ENCODE peak calls at places on chromosomes 16 and 17, in ten cellular contexts. P is body of pancreas, J is gastrocnemius medialis, H is HCT116, X is A549, Z is transverse colon, R is IMR-90, A is NB4, S is lower leg skin, Q is breast epithelium. Y is an unnamed sample.

GRCh38 chr16:15644306-15644961 is 1.5 kb upstream of the MARF1 start:
- DNase-seq in X (no peak), Z (peak; percentile 38), R (no peak), S (no peak), H (peak; percentile 62), P (no peak), A (no peak), J (no peak), Q (no peak), Y (no peak)

GRCh38 chr17:62704381-62704971 is 77.0 kb downstream of the MRC2 start:
- DNase-seq in P (peak; percentile 43), X (peak; percentile 38), J (no peak), Q (no peak), R (peak; percentile 35), H (no peak), A (peak; percentile 59), S (peak; percentile 94), Z (peak; percentile 55), Y (no peak)

GRCh38 chr17:55660171-55660886 is 62.3 kb downstream of the TMEM100 start:
- DNase-seq in S (no peak), J (no peak), H (no peak), Q (no peak), X (no peak), A (peak; percentile 75), R (no peak), Z (no peak), P (no peak), Y (no peak)

GRCh38 chr16:53159781-53160436 is 105.1 kb downstream of the CHD9 start:
- DNase-seq in P (no peak), J (no peak), A (peak; percentile 77), Q (no peak), X (peak; percentile 46), S (no peak), H (peak; percentile 26), Z (no peak), R (peak; percentile 62), Y (no peak)

GRCh38 chr17:1231456-1231855 is 38.8 kb upstream of the BHLHA9 start:
- DNase-seq in J (peak; percentile 24), S (peak; percentile 94), P (no peak), R (no peak), Z (peak; percentile 76), H (no peak), X (no peak), Q (no peak), A (peak; percentile 75), Y (peak; percentile 44)

GRCh38 chr16:13039526-13039925 is 138.1 kb downstream of the SHISA9 start:
- DNase-seq in Q (no peak), R (no peak), X (no peak), H (no peak), S (no peak), A (no peak), J (no peak), Z (no peak), P (no peak), Y (no peak)

GRCh38 chr17:78407387-78407990 is 29.0 kb downstream of the PGS1 start:
- DNase-seq in Q (no peak), J (peak; percentile 41), R (peak; percentile 51), P (no peak), H (no peak), S (no peak), Z (no peak), X (no peak), A (peak; percentile 27), Y (no peak)

GRCh38 chr17:19370493-19370960 is 7.8 kb upstream of the MAPK7 start:
- DNase-seq in H (no peak), R (no peak), S (peak; percentile 85), A (peak; percentile 79), P (peak; percentile 26), J (no peak), X (no peak), Z (no peak), Q (peak; percentile 48), Y (no peak)

GRCh38 chr17:49926886-49927285 is 42.1 kb upstream of the DLX4 start:
- DNase-seq in Q (no peak), S (peak; percentile 87), R (no peak), A (no peak), X (no peak), J (no peak), P (peak; percentile 31), Z (no peak), H (no peak), Y (peak; percentile 69)

GRCh38 chr17:81031571-81032550 is 3.1 kb upstream of the BAIAP2 start:
- DNase-seq in Q (no peak), H (no peak), J (no peak), P (no peak), S (no peak), A (no peak), X (no peak), Z (no peak), R (no peak), Y (no peak)

GRCh38 chr17:77734371-77735050 is 224.0 kb upstream of the TNRC6C start:
- DNase-seq in P (peak; percentile 57), Z (peak; percentile 78), J (peak; percentile 58), X (peak; percentile 44), H (no peak), A (peak; percentile 45), Q (peak; percentile 89), R (peak; percentile 16), S (peak; percentile 97), Y (peak; percentile 69)

GRCh38 chr17:42212382-42212781 is 18.1 kb upstream of the GHDC start:
- DNase-seq in R (no peak), J (no peak), S (no peak), Q (no peak), H (no peak), Z (no peak), A (no peak), P (peak; percentile 70), X (no peak), Y (no peak)
- TF ChIP-seq POLR2A in R (no peak), J (no peak), S (no peak), Q (no peak), H (no peak), Z (no peak), A (no peak), P (no peak), X (no peak), Y (no peak)

DNA sequence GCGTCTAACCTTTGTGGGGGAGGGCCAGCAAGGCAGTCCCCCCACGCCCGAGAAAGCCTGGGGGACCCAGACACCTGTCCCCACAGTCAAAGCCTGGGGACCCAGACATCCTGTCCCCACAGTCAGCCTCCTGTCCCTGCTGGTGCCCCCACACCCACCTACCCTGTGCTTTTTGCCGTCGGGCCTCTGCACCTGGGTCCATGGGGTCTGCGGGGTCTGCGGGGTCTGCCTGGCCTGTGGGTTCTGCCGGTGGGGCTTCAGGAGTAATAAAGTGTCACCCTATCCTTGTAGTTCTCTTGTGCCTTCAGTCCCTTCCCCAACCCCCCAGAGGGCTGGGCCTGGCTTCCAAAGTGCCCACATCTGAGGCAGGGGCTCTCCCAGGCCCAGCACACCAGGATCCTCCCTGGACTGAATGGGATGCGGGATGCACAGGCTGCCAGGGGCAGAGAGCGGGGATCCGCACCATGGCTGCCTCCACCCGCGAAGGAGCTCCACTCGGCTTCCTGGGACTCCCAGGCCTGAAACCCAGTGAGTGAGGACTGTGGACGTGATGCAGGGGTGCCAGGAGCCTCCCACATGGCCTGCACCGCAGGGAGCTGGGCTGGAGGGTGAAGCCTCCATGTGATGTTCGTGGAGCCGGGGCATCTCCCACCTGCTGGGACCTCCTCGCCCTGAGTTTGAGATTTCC is 16.3 kb upstream of the DPEP1 start:
- DNase-seq in J (no peak), S (no peak), R (no peak), P (no peak), Q (no peak), Z (no peak), A (no peak), X (no peak), H (no peak), Y (no peak)
- TF ChIP-seq POLR2A in J (no peak), S (no peak), R (no peak), P (no peak), Q (no peak), Z (no peak), A (no peak), X (no peak), H (no peak), Y (no peak)

DNA sequence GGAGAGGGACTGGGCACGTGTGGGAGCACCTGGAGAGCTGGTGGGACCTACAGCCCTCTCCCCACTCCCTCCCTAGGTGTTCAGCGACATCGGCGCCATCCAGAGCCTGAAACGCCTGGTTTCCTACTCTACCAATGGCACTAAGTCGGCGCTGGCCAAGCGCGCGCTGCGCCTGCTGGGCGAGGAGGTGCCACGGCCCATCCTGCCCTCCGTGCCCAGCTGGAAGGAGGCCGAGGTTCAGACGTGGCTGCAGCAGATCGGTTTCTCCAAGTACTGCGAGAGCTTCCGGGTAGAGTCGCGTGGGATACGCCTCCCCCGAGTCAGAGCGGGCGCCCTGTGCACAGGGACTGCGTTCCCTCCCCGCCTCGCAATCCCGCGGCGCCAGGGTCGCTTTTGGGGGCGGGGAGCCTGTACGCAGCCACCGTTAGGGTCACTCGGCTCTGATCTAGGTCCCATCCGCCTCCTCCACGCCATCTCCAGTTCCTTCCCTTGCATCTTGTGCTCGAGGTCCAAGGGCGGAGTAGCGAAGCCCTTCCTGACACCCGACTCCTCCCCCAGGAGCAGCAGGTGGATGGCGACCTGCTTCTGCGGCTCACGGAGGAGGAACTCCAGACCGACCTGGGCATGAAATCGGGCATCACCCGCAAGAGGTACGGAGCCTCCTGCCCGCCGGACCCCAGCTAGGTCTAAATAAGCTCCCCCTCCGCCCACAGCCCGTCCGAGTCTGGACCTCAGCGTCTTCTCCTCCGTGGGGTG is 13.0 kb downstream of the SARM1 start:
- DNase-seq in H (no peak), S (peak; percentile 93), Q (no peak), X (no peak), J (no peak), P (peak; percentile 93), R (no peak), A (no peak), Z (peak; percentile 84), Y (no peak)
- TF ChIP-seq POLR2A in H (no peak), S (no peak), Q (no peak), X (no peak), J (no peak), P (peak; percentile 88), R (no peak), A (no peak), Z (peak; percentile 73), Y (no peak)

GRCh38 chr16:56729351-56729735 is 586 bp upstream of the NUP93 start:
- DNase-seq in P (no peak), H (no peak), S (no peak), Q (no peak), Z (no peak), X (no peak), A (no peak), R (no peak), J (no peak), Y (peak; percentile 14)

GRCh38 chr16:56728027-56728426 is 1.9 kb upstream of the NUP93 start:
- DNase-seq in Q (no peak), X (no peak), J (no peak), P (no peak), A (no peak), S (no peak), R (no peak), Z (no peak), H (no peak), Y (no peak)

GRCh38 chr16:56732832-56733231 is 2.9 kb downstream of the NUP93 start:
- DNase-seq in Z (no peak), J (no peak), S (no peak), X (no peak), A (no peak), R (no peak), Q (no peak), H (no peak), P (no peak), Y (no peak)

GRCh38 chr16:56732366-56732765 is 2.4 kb downstream of the NUP93 start:
- DNase-seq in P (no peak), Z (no peak), R (no peak), A (no peak), Q (no peak), J (no peak), H (no peak), S (no peak), X (no peak), Y (no peak)

GRCh38 chr16:56729736-56730662 is at the start of gene NUP93:
- DNase-seq in A (peak; percentile 97), P (peak; percentile 93), Z (peak; percentile 94), H (peak; percentile 86), S (peak; percentile 98), Q (peak; percentile 93), J (peak; percentile 87), X (peak; percentile 81), R (peak; percentile 90), Y (peak; percentile 94)
- TF ChIP-seq POLR2A in A (peak; percentile 83), P (peak; percentile 71), Z (peak; percentile 63), H (peak; percentile 72), S (no peak), Q (no peak), J (peak; percentile 53), X (peak; percentile 86), R (peak; percentile 63), Y (peak; percentile 32)

Y was measured in adrenal gland.